ENCODE peak calls at places on chromosomes 6 and 20, in five cellular contexts. N, K, Y, J and X are unnamed samples.

GRCh38 chr6:113588646-113589045 is 268.5 kb upstream of the MARCKS start:
- DNase-seq in N (no peak), K (no peak), Y (no peak), J (peak), X (no peak)

GRCh38 chr6:18349350-18349749 is 37.8 kb upstream of the RNF144B start:
- DNase-seq in N (no peak), K (no peak), Y (no peak), J (no peak), X (no peak)

GRCh38 chr6:77467038-77467437 is 3.7 kb upstream of the HTR1B start:
- DNase-seq in N (no peak), K (no peak), Y (peak), J (no peak), X (no peak)

GRCh38 chr20:3420211-3420707 is 12.8 kb upstream of the DNAAF9 start:
- DNase-seq in N (no peak), K (no peak), Y (peak), J (peak), X (no peak)

GRCh38 chr20:891121-892080 is 24.7 kb downstream of the ANGPT4 start:
- DNase-seq in N (no peak), K (no peak), Y (no peak), J (no peak), X (no peak)

GRCh38 chr6:107564223-107564855 is 74.4 kb downstream of the SOBP start:
- DNase-seq in N (no peak), K (no peak), Y (no peak), J (no peak), X (no peak)

GRCh38 chr6:166588691-166589333 is 2.3 kb upstream of the RAMACL start:
- DNase-seq in N (no peak), K (no peak), Y (peak), J (peak), X (no peak)

GRCh38 chr6:24330137-24330732 is 27.6 kb downstream of the DCDC2 start:
- DNase-seq in N (no peak), K (no peak), Y (no peak), J (no peak), X (no peak)

GRCh38 chr6:83431545-83432165 is 804 bp upstream of the ME1 start:
- DNase-seq in N (no peak), K (no peak), Y (no peak), J (no peak), X (no peak)

GRCh38 chr6:37287519-37288157 is 29.7 kb upstream of the TMEM217 start:
- DNase-seq in N (no peak), K (no peak), Y (no peak), J (no peak), X (no peak)

GRCh38 chr20:13101701-13102100 is 92.9 kb downstream of the SPTLC3 start:
- DNase-seq in N (no peak), K (no peak), Y (peak), J (peak), X (no peak)

GRCh38 chr6:159074120-159074684 is 29.4 kb upstream of the TAGAP start:
- DNase-seq in N (no peak), K (no peak), Y (peak), J (peak), X (no peak)

GRCh38 chr20:48577557-48577956 is 250.2 kb downstream of the PREX1 start:
- DNase-seq in N (no peak), K (no peak), Y (no peak), J (no peak), X (no peak)

GRCh38 chr20:9409981-9410380 is 104.4 kb upstream of the LAMP5 start:
- DNase-seq in N (no peak), K (no peak), Y (peak), J (peak), X (no peak)

GRCh38 chr20:44111712-44112335 is 75.2 kb downstream of the JPH2 start:
- DNase-seq in N (no peak), K (no peak), Y (peak), J (peak), X (no peak)

GRCh38 chr6:160088069-160088773 is 33.4 kb upstream of the SLC22A1 start:
- DNase-seq in N (no peak), K (no peak), Y (peak), J (peak), X (peak)

GRCh38 chr6:32177182-32177787 is 920 bp upstream of the RNF5 start:
- DNase-seq in N (peak), K (no peak), Y (no peak), J (no peak), X (no peak)

GRCh38 chr6:27651371-27651732 is 178.4 kb upstream of the ZNF184 start:
- DNase-seq in N (no peak), K (no peak), Y (no peak), J (no peak), X (no peak)

GRCh38 chr20:46307139-46307998 is 929 bp downstream of the CDH22 start:
- DNase-seq in N (peak), K (no peak), Y (peak), J (peak), X (peak)

GRCh38 chr6:14880052-14880451 is 365.8 kb upstream of the JARID2 start:
- DNase-seq in N (no peak), K (no peak), Y (no peak), J (no peak), X (no peak)
- TF ChIP-seq CTCF in N (no peak), K (no peak), Y (no peak), J (no peak), X (no peak)

GRCh38 chr6:39816744-39817143 is 24.6 kb downstream of the DAAM2 start:
- DNase-seq in N (no peak), K (no peak), Y (peak), J (no peak), X (no peak)

GRCh38 chr6:39812853-39813533 is 20.8 kb downstream of the DAAM2 start:
- DNase-seq in N (no peak), K (no peak), Y (peak), J (peak), X (no peak)

GRCh38 chr6:39814236-39814635 is 22.1 kb downstream of the DAAM2 start:
- DNase-seq in N (no peak), K (no peak), Y (no peak), J (no peak), X (no peak)

GRCh38 chr6:39812496-39812852 is 20.3 kb downstream of the DAAM2 start:
- DNase-seq in N (no peak), K (no peak), Y (no peak), J (no peak), X (no peak)

GRCh38 chr6:39815356-39815755 is 23.2 kb downstream of the DAAM2 start:
- DNase-seq in N (no peak), K (no peak), Y (no peak), J (no peak), X (no peak)
- TF ChIP-seq CTCF in N (no peak), K (no peak), Y (no peak), J (no peak), X (no peak)

GRCh38 chr20:42204261-42204660 is 586.1 kb upstream of the CHD6 start:
- DNase-seq in N (no peak), K (no peak), Y (no peak), J (no peak), X (no peak)
- TF ChIP-seq CTCF in N (no peak), K (no peak), Y (no peak), J (no peak), X (peak)

GRCh38 chr6:133034509-133035206 is 206.5 kb upstream of the EYA4 start:
- DNase-seq in N (no peak), K (no peak), Y (no peak), J (no peak), X (no peak)

GRCh38 chr6:133041020-133041419 is 200.1 kb upstream of the EYA4 start:
- DNase-seq in N (no peak), K (no peak), Y (no peak), J (no peak), X (no peak)

GRCh38 chr6:133042550-133043120 is 198.5 kb upstream of the EYA4 start:
- DNase-seq in N (no peak), K (no peak), Y (no peak), J (no peak), X (no peak)

DNA sequence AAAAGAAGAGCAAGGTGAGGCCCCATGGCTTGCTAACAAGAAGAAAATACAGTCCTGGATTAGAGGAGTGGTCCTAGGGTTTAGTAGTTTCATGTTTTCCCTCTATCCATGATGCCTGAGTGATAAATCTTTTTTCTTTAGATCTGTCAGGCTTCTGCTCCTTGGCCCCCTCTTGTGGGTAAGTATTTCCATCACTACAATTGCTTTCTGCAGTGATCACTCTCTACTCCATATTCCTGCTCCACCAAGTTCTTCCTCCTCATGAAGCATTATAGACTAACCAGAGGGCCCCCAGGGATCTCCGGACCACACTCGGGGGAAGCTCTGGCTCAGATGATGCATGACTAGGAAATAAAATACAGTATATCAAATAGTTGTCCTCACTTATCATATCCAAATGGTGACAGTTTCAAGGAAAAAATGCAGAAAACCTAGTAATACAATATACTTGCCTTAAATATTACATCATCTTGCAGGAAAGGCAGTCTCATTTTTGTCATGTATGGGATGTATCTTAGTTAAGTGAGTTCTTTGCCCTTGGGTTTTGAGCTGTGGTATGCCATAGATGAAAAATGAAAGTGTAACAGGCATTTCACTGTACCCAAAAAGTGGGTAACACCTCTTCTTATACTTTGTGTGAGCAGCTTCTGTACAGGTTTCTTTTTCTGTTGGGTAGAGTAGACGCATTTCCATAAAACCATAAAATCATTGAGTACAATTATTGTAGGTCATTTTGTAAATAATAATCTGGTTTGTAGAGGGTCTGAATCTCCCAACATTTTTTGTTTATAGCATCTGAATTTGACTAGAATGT is 200.9 kb upstream of the EYA4 start:
- DNase-seq in N (no peak), K (no peak), Y (peak), J (peak), X (no peak)
- TF ChIP-seq CTCF in N (no peak), K (no peak), Y (peak), J (peak), X (peak)

GRCh38 chr6:125790403-125791150 is at the start of gene NCOA7:
- DNase-seq in N (peak), K (no peak), Y (peak), J (peak), X (peak)

GRCh38 chr6:125791151-125791819 is 525 bp downstream of the NCOA7 start:
- DNase-seq in N (peak), K (no peak), Y (peak), J (peak), X (no peak)

GRCh38 chr6:125792680-125793079 is 1.9 kb downstream of the NCOA7 start:
- DNase-seq in N (no peak), K (no peak), Y (peak), J (peak), X (no peak)

GRCh38 chr6:125792172-125792571 is 1.4 kb downstream of the NCOA7 start:
- DNase-seq in N (no peak), K (no peak), Y (no peak), J (no peak), X (no peak)

DNA sequence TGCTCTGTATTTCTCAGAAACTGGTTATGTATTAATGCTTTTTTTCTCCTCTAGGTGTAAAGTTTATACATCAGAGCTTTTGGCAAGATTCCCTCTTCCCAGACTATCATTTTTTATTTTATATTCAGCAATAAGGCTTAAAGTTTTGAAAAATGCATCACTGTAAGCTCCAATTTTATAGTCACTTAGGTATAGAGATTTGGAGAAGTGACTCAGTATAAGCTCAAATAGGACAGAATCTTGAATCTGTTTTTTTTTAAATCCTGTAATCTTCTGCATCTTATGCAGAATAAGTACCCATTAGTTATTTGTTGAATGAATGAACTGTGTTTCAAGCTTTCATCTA is 1.0 kb downstream of the NCOA7 start:
- DNase-seq in N (no peak), K (no peak), Y (no peak), J (no peak), X (no peak)
- TF ChIP-seq CTCF in N (peak), K (no peak), Y (no peak), J (no peak), X (no peak)

GRCh38 chr6:56594699-56595098 is 48.0 kb downstream of the DST start:
- DNase-seq in N (no peak), K (no peak), Y (no peak), J (no peak), X (no peak)

GRCh38 chr6:56595490-56596122 is 47.1 kb downstream of the DST start:
- DNase-seq in N (no peak), K (no peak), Y (peak), J (peak), X (no peak)

GRCh38 chr6:56593801-56594318 is 48.8 kb downstream of the DST start:
- DNase-seq in N (no peak), K (no peak), Y (peak), J (peak), X (no peak)
- TF ChIP-seq CTCF in N (no peak), K (no peak), Y (no peak), J (no peak), X (no peak)

GRCh38 chr20:25139061-25139705 is 56.3 kb upstream of the ENTPD6 start:
- DNase-seq in N (no peak), K (no peak), Y (no peak), J (no peak), X (no peak)
- TF ChIP-seq CTCF in N (no peak), K (no peak), Y (no peak), J (no peak), X (no peak)

DNA sequence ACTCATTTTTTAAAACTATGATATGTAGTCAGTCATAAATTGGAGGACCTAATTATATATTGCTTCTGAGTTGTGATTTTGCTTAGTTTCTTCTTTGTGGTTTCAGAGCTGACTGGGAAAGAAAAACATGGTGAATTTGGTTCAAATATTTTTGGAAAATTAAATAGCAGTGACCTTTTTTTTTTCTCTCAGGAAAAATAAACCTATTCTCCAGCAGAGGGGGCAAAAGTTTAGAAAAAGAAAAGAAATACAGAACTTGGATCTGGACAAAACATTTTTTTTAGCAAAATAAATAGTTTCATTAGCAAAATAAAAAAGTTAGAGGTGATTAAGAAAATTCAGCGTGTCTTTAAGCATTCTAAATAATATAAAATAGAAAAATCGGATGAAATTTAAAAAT is 10.2 kb downstream of the COL10A1 start:
- DNase-seq in N (no peak), K (no peak), Y (no peak), J (peak), X (no peak)
- TF ChIP-seq CTCF in N (no peak), K (no peak), Y (peak), J (peak), X (peak)

GRCh38 chr6:57268294-57268640 is 46.2 kb upstream of the RAB23 start:
- DNase-seq in N (no peak), K (no peak), Y (no peak), J (no peak), X (no peak)
- TF ChIP-seq CTCF in N (no peak), K (no peak), Y (no peak), J (no peak), X (no peak)